ENCODE peak calls at places on chromosomes 1 and 21, in six cellular contexts. One of them, this sample, is unnamed.
A peak's percentile ranks its signal among the peaks of the same experiment; 100 is the strongest.

GRCh38 chr1:236997882-236998281 is 6.4 kb downstream of the MT1HL1 start:
- DNase-seq in tibial artery: no peak
- DNase-seq in thoracic aorta: no peak
- DNase-seq in PC-9: no peak
- DNase-seq in IMR-90: no peak
- DNase-seq in heart right ventricle: peak; percentile 69
- DNase-seq in this sample: peak; percentile 72

GRCh38 chr1:172180886-172181285 is 239.6 kb upstream of the C1orf105 start:
- DNase-seq in tibial artery: peak; percentile 67
- DNase-seq in heart right ventricle: peak; percentile 55
- DNase-seq in thoracic aorta: no peak
- DNase-seq in PC-9: no peak
- DNase-seq in IMR-90: peak; percentile 70
- DNase-seq in this sample: peak; percentile 52

GRCh38 chr1:246208120-246208519 is 299.0 kb downstream of the SMYD3 start:
- DNase-seq in IMR-90: peak; percentile 74
- DNase-seq in thoracic aorta: no peak
- DNase-seq in heart right ventricle: no peak
- DNase-seq in PC-9: no peak
- DNase-seq in tibial artery: no peak
- DNase-seq in this sample: no peak

GRCh38 chr1:25623731-25624130 is 7.1 kb downstream of the MAN1C1 start:
- DNase-seq in thoracic aorta: no peak
- DNase-seq in heart right ventricle: no peak
- DNase-seq in IMR-90: no peak
- DNase-seq in PC-9: no peak
- DNase-seq in tibial artery: no peak
- DNase-seq in this sample: no peak

GRCh38 chr1:25501235-25502058 is 42.0 kb upstream of the LDLRAP1 start:
- DNase-seq in heart right ventricle: no peak
- DNase-seq in IMR-90: peak; percentile 89
- DNase-seq in tibial artery: no peak
- DNase-seq in PC-9: no peak
- DNase-seq in thoracic aorta: no peak
- DNase-seq in this sample: no peak

GRCh38 chr1:44610527-44611148 is 63.6 kb downstream of the TMEM53 start:
- DNase-seq in heart right ventricle: no peak
- DNase-seq in tibial artery: no peak
- DNase-seq in thoracic aorta: no peak
- DNase-seq in PC-9: no peak
- DNase-seq in IMR-90: no peak
- DNase-seq in this sample: no peak

GRCh38 chr21:46210378-46211136 is 18.0 kb downstream of the LSS start:
- DNase-seq in IMR-90: no peak
- DNase-seq in heart right ventricle: no peak
- DNase-seq in thoracic aorta: no peak
- DNase-seq in PC-9: no peak
- DNase-seq in tibial artery: peak; percentile 60
- DNase-seq in this sample: no peak

GRCh38 chr1:150072959-150073358 is 5.4 kb downstream of the VPS45 start:
- DNase-seq in thoracic aorta: no peak
- DNase-seq in heart right ventricle: no peak
- DNase-seq in IMR-90: peak; percentile 55
- DNase-seq in PC-9: no peak
- DNase-seq in tibial artery: no peak
- DNase-seq in this sample: no peak

GRCh38 chr1:198106007-198106406 is 50.8 kb upstream of the NEK7 start:
- DNase-seq in IMR-90: no peak
- DNase-seq in thoracic aorta: no peak
- DNase-seq in PC-9: no peak
- DNase-seq in heart right ventricle: no peak
- DNase-seq in tibial artery: no peak
- DNase-seq in this sample: no peak

GRCh38 chr1:47561523-47562007 is 123.7 kb downstream of the FOXD2 start:
- DNase-seq in thoracic aorta: no peak
- DNase-seq in tibial artery: no peak
- DNase-seq in PC-9: no peak
- DNase-seq in IMR-90: no peak
- DNase-seq in heart right ventricle: no peak
- DNase-seq in this sample: no peak

GRCh38 chr1:15246960-15247614 is at the start of gene FHAD1:
- DNase-seq in PC-9: peak; percentile 73
- DNase-seq in IMR-90: peak; percentile 17
- DNase-seq in thoracic aorta: no peak
- DNase-seq in heart right ventricle: no peak
- DNase-seq in tibial artery: no peak
- DNase-seq in this sample: peak; percentile 32

GRCh38 chr1:86914998-86915736 is 732 bp downstream of the HS2ST1 start:
- DNase-seq in thoracic aorta: no peak
- DNase-seq in tibial artery: peak; percentile 79
- DNase-seq in PC-9: peak; percentile 22
- DNase-seq in IMR-90: peak; percentile 53
- DNase-seq in heart right ventricle: peak; percentile 53
- DNase-seq in this sample: peak; percentile 33

GRCh38 chr1:192159034-192159433 is 772 bp downstream of the RGS18 start:
- DNase-seq in thoracic aorta: no peak
- DNase-seq in PC-9: no peak
- DNase-seq in tibial artery: no peak
- DNase-seq in IMR-90: no peak
- DNase-seq in heart right ventricle: no peak
- DNase-seq in this sample: no peak

GRCh38 chr1:186206046-186206564 is 168.9 kb downstream of the TPR start:
- DNase-seq in thoracic aorta: no peak
- DNase-seq in IMR-90: no peak
- DNase-seq in heart right ventricle: no peak
- DNase-seq in PC-9: no peak
- DNase-seq in tibial artery: no peak
- DNase-seq in this sample: no peak

GRCh38 chr21:31948681-31949080 is 75.9 kb downstream of the HUNK start:
- DNase-seq in IMR-90: no peak
- DNase-seq in heart right ventricle: no peak
- DNase-seq in thoracic aorta: no peak
- DNase-seq in PC-9: no peak
- DNase-seq in tibial artery: no peak
- DNase-seq in this sample: no peak

GRCh38 chr1:183231545-183231944 is 45.5 kb downstream of the LAMC2 start:
- DNase-seq in tibial artery: no peak
- DNase-seq in thoracic aorta: no peak
- DNase-seq in heart right ventricle: no peak
- DNase-seq in IMR-90: no peak
- DNase-seq in PC-9: no peak
- DNase-seq in this sample: no peak

GRCh38 chr1:5198328-5198727 is 543.9 kb downstream of the AJAP1 start:
- DNase-seq in tibial artery: no peak
- DNase-seq in IMR-90: no peak
- DNase-seq in PC-9: no peak
- DNase-seq in thoracic aorta: no peak
- DNase-seq in heart right ventricle: no peak
- DNase-seq in this sample: no peak

GRCh38 chr1:60573726-60574409 is 500.3 kb upstream of the C1orf87 start:
- DNase-seq in tibial artery: no peak
- DNase-seq in IMR-90: no peak
- DNase-seq in thoracic aorta: no peak
- DNase-seq in heart right ventricle: no peak
- DNase-seq in PC-9: peak; percentile 29
- DNase-seq in this sample: no peak

GRCh38 chr1:152185544-152186391 is 26.7 kb upstream of the RPTN start:
- DNase-seq in heart right ventricle: peak; percentile 28
- DNase-seq in thoracic aorta: no peak
- DNase-seq in tibial artery: no peak
- DNase-seq in IMR-90: peak; percentile 64
- DNase-seq in PC-9: peak; percentile 41
- DNase-seq in this sample: no peak

GRCh38 chr1:235402457-235403200 is 35.4 kb downstream of the TBCE start:
- DNase-seq in heart right ventricle: no peak
- DNase-seq in tibial artery: no peak
- DNase-seq in PC-9: peak; percentile 65
- DNase-seq in thoracic aorta: no peak
- DNase-seq in IMR-90: no peak
- DNase-seq in this sample: no peak

GRCh38 chr1:25145775-25146381 is 86.4 kb downstream of the SYF2 start:
- DNase-seq in IMR-90: no peak
- DNase-seq in heart right ventricle: no peak
- DNase-seq in thoracic aorta: no peak
- DNase-seq in PC-9: no peak
- DNase-seq in tibial artery: peak; percentile 56
- DNase-seq in this sample: no peak

GRCh38 chr1:32878183-32878582 is 7.5 kb upstream of the FNDC5 start:
- DNase-seq in tibial artery: peak; percentile 44
- DNase-seq in PC-9: no peak
- DNase-seq in IMR-90: peak; percentile 30
- DNase-seq in heart right ventricle: no peak
- DNase-seq in thoracic aorta: no peak
- DNase-seq in this sample: no peak

GRCh38 chr1:169574336-169574735 is 11.9 kb downstream of the F5 start:
- DNase-seq in PC-9: no peak
- DNase-seq in tibial artery: no peak
- DNase-seq in IMR-90: no peak
- DNase-seq in heart right ventricle: no peak
- DNase-seq in thoracic aorta: no peak
- DNase-seq in this sample: peak; percentile 14

GRCh38 chr1:31627301-31627929 is 9.9 kb downstream of the HCRTR1 start:
- DNase-seq in IMR-90: no peak
- DNase-seq in heart right ventricle: peak; percentile 72
- DNase-seq in tibial artery: peak; percentile 88
- DNase-seq in thoracic aorta: no peak
- DNase-seq in PC-9: no peak
- DNase-seq in this sample: peak; percentile 72

DNA sequence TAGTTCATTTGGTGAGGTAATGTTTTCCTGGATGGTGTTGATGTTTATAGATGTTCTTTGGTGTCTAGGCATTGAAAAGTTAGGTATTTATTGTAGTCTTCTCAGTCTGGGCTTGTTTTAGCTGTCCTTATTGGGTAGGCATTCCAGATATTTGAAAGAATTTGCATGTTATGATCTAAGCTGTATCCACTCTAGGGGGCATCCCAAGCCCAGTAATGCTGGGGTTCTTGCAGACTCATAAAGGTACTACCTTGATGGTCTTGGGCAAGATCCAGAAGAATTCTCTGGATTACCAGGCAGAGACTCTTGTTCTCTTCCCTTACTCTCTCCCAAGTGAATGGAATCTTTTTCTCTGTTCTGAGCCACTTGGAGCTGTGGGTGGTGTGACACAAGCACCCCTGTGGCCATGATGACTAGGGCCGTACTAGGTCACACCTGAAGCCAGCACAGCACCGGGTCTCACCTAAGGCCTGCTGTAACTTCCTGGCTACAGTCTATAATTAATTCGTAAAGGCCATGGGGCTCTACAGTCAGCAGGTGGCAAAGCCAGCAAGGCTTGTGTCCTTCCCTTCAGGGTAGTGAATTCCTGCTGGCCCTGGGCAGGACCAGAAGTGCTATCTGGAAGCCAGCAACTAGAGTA is 74.8 kb upstream of the PDE4B start:
- DNase-seq in IMR-90: peak; percentile 66
- DNase-seq in thoracic aorta: no peak
- DNase-seq in tibial artery: no peak
- DNase-seq in heart right ventricle: no peak
- DNase-seq in PC-9: no peak
- DNase-seq in this sample: no peak
- TF ChIP-seq CTCF in IMR-90: peak; percentile 59
- TF ChIP-seq CTCF in thoracic aorta: no peak
- TF ChIP-seq CTCF in tibial artery: no peak
- TF ChIP-seq CTCF in heart right ventricle: no peak
- TF ChIP-seq CTCF in PC-9: peak; percentile 20
- TF ChIP-seq CTCF in this sample: no peak

GRCh38 chr1:27887215-27888035 is 15.1 kb downstream of the THEMIS2 start:
- DNase-seq in thoracic aorta: no peak
- DNase-seq in PC-9: no peak
- DNase-seq in IMR-90: no peak
- DNase-seq in heart right ventricle: no peak
- DNase-seq in tibial artery: no peak
- DNase-seq in this sample: no peak

GRCh38 chr1:27885114-27885528 is 12.8 kb downstream of the THEMIS2 start:
- DNase-seq in IMR-90: no peak
- DNase-seq in tibial artery: no peak
- DNase-seq in heart right ventricle: no peak
- DNase-seq in thoracic aorta: no peak
- DNase-seq in PC-9: no peak
- DNase-seq in this sample: peak; percentile 30

GRCh38 chr1:27886353-27886679 is 14.0 kb downstream of the THEMIS2 start:
- DNase-seq in IMR-90: no peak
- DNase-seq in tibial artery: no peak
- DNase-seq in thoracic aorta: no peak
- DNase-seq in heart right ventricle: no peak
- DNase-seq in PC-9: no peak
- DNase-seq in this sample: no peak

GRCh38 chr1:27885620-27886352 is 13.4 kb downstream of the THEMIS2 start:
- DNase-seq in heart right ventricle: no peak
- DNase-seq in thoracic aorta: no peak
- DNase-seq in PC-9: no peak
- DNase-seq in tibial artery: no peak
- DNase-seq in IMR-90: no peak
- DNase-seq in this sample: no peak

GRCh38 chr1:27886744-27887143 is 14.4 kb downstream of the THEMIS2 start:
- DNase-seq in heart right ventricle: no peak
- DNase-seq in thoracic aorta: no peak
- DNase-seq in tibial artery: no peak
- DNase-seq in PC-9: no peak
- DNase-seq in IMR-90: no peak
- DNase-seq in this sample: no peak
- H3K4me1 ChIP-seq in heart right ventricle: no peaks in the 10 kb centered on the region
- H3K4me1 ChIP-seq in thoracic aorta: no peaks in the 10 kb centered on the region
- H3K4me1 ChIP-seq in tibial artery: no peaks in the 10 kb centered on the region
- H3K4me1 ChIP-seq in PC-9: no peaks in the 10 kb centered on the region
- H3K4me1 ChIP-seq in IMR-90: no peaks in the 10 kb centered on the region
- H3K4me1 ChIP-seq in this sample: no peaks in the 10 kb centered on the region

GRCh38 chr1:7482772-7483495 is 288.2 kb upstream of the VAMP3 start:
- DNase-seq in heart right ventricle: no peak
- DNase-seq in tibial artery: no peak
- DNase-seq in IMR-90: no peak
- DNase-seq in thoracic aorta: no peak
- DNase-seq in PC-9: no peak
- DNase-seq in this sample: no peak

GRCh38 chr1:7481194-7481593 is 289.9 kb upstream of the VAMP3 start:
- DNase-seq in IMR-90: no peak
- DNase-seq in PC-9: no peak
- DNase-seq in tibial artery: no peak
- DNase-seq in heart right ventricle: no peak
- DNase-seq in thoracic aorta: no peak
- DNase-seq in this sample: no peak

GRCh38 chr1:7479544-7479943 is 291.6 kb upstream of the VAMP3 start:
- DNase-seq in IMR-90: no peak
- DNase-seq in thoracic aorta: no peak
- DNase-seq in PC-9: no peak
- DNase-seq in heart right ventricle: no peak
- DNase-seq in tibial artery: no peak
- DNase-seq in this sample: no peak

GRCh38 chr1:7483634-7484383 is 287.3 kb upstream of the VAMP3 start:
- DNase-seq in IMR-90: no peak
- DNase-seq in heart right ventricle: no peak
- DNase-seq in tibial artery: no peak
- DNase-seq in thoracic aorta: no peak
- DNase-seq in PC-9: no peak
- DNase-seq in this sample: no peak

GRCh38 chr1:7482077-7482476 is 289.0 kb upstream of the VAMP3 start:
- DNase-seq in tibial artery: no peak
- DNase-seq in thoracic aorta: no peak
- DNase-seq in IMR-90: no peak
- DNase-seq in heart right ventricle: no peak
- DNase-seq in PC-9: no peak
- DNase-seq in this sample: no peak
- TF ChIP-seq CTCF in tibial artery: no peak
- TF ChIP-seq CTCF in thoracic aorta: no peak
- TF ChIP-seq CTCF in IMR-90: no peak
- TF ChIP-seq CTCF in heart right ventricle: no peak
- TF ChIP-seq CTCF in PC-9: no peak
- TF ChIP-seq CTCF in this sample: no peak

GRCh38 chr1:6418668-6419396 is 887 bp downstream of the HES2 start:
- DNase-seq in heart right ventricle: no peak
- DNase-seq in PC-9: no peak
- DNase-seq in tibial artery: no peak
- DNase-seq in IMR-90: no peak
- DNase-seq in thoracic aorta: no peak
- DNase-seq in this sample: no peak
- H3K4me1 ChIP-seq in heart right ventricle: peaks cover 36% of the 10 kb centered on the region
- H3K4me1 ChIP-seq in PC-9: peaks cover 28% of the 10 kb centered on the region
- H3K4me1 ChIP-seq in tibial artery: peaks cover 31% of the 10 kb centered on the region
- H3K4me1 ChIP-seq in IMR-90: peaks cover 2% of the 10 kb centered on the region
- H3K4me1 ChIP-seq in thoracic aorta: peaks cover 37% of the 10 kb centered on the region
- H3K4me1 ChIP-seq in this sample: peaks cover 44% of the 10 kb centered on the region